ENCODE peak calls at places on chromosome 21, in ten cellular contexts. F is IMR-90, I is gastrocnemius medialis, Y is uterus, T is right lobe of liver, V is stomach, X is tibial nerve, D is transverse colon, H is vagina, J is HCT116. L is an unnamed sample.

GRCh38 chr21:45983981-45984551 is 2.5 kb downstream of the COL6A1 start:
- DNase-seq in D (peak), F (no peak), T (peak), V (no peak), X (no peak), J (no peak), Y (peak), H (no peak), I (no peak), L (no peak)

GRCh38 chr21:46608672-46609111 is 3.8 kb upstream of the S100B start:
- DNase-seq in X (no peak), F (no peak), D (no peak), T (no peak), Y (no peak), J (no peak), V (no peak), H (no peak), I (no peak), L (no peak)

GRCh38 chr21:15774590-15774989 is 44.8 kb downstream of the USP25 start:
- DNase-seq in J (no peak), D (no peak), F (peak), Y (no peak), I (no peak), V (no peak), T (no peak), H (no peak), X (no peak), L (no peak)

GRCh38 chr21:28229811-28230210 is 762.9 kb downstream of the LTN1 start:
- DNase-seq in I (no peak), V (no peak), X (no peak), J (no peak), Y (no peak), D (no peak), H (no peak), T (no peak), F (peak), L (peak)

GRCh38 chr21:15001773-15002647 is 62.8 kb downstream of the NRIP1 start:
- DNase-seq in F (no peak), X (no peak), Y (no peak), T (no peak), I (no peak), J (no peak), D (no peak), H (no peak), V (no peak), L (no peak)

GRCh38 chr21:14383596-14384210 is 757 bp upstream of the HSPA13 start:
- DNase-seq in V (no peak), T (no peak), D (no peak), Y (no peak), X (no peak), J (no peak), I (no peak), F (peak), H (no peak), L (peak)

GRCh38 chr21:45586289-45586858 is 44.1 kb upstream of the SLC19A1 start:
- DNase-seq in V (no peak), J (no peak), T (no peak), Y (no peak), I (no peak), D (no peak), X (no peak), F (no peak), H (no peak), L (no peak)

GRCh38 chr21:45489480-45489982 is 52.7 kb downstream of the SLC19A1 start:
- DNase-seq in I (no peak), T (no peak), F (no peak), D (no peak), V (no peak), X (no peak), Y (no peak), H (no peak), J (no peak), L (no peak)

GRCh38 chr21:38979271-38980196 is 173.8 kb downstream of the ETS2 start:
- DNase-seq in X (no peak), V (no peak), I (no peak), F (peak), T (no peak), H (no peak), J (no peak), D (no peak), Y (no peak), L (no peak)

GRCh38 chr21:31273278-31273677 is 70.8 kb downstream of the TIAM1 start:
- DNase-seq in I (no peak), V (no peak), T (no peak), D (no peak), X (no peak), H (no peak), J (no peak), Y (no peak), F (no peak), L (no peak)

GRCh38 chr21:46552865-46553379 is 52.0 kb downstream of the S100B start:
- DNase-seq in Y (no peak), I (no peak), T (peak), V (peak), J (no peak), X (no peak), D (no peak), H (no peak), F (no peak), L (no peak)

GRCh38 chr21:41848971-41849580 is 30.1 kb downstream of the PRDM15 start:
- DNase-seq in Y (no peak), H (no peak), J (no peak), X (no peak), V (no peak), I (no peak), D (no peak), T (no peak), F (no peak), L (no peak)

GRCh38 chr21:28624626-28625025 is 368.1 kb downstream of the LTN1 start:
- DNase-seq in J (no peak), H (no peak), I (no peak), T (no peak), D (no peak), V (peak), F (no peak), Y (no peak), X (no peak), L (no peak)

GRCh38 chr21:26840206-26840605 is 5.0 kb downstream of the ADAMTS1 start:
- DNase-seq in T (peak), X (no peak), J (no peak), F (no peak), Y (no peak), H (no peak), V (no peak), D (no peak), I (no peak), L (no peak)

GRCh38 chr21:41817228-41817627 is 50.4 kb upstream of the RIPK4 start:
- DNase-seq in V (peak), J (peak), X (no peak), F (peak), H (no peak), T (no peak), Y (peak), D (peak), I (no peak), L (peak)

GRCh38 chr21:41071410-41071809 is 96.5 kb upstream of the BACE2 start:
- DNase-seq in Y (no peak), T (no peak), F (no peak), H (no peak), X (no peak), D (no peak), I (no peak), V (no peak), J (no peak), L (peak)

GRCh38 chr21:44972821-44973220 is 33.0 kb downstream of the SLX9 start:
- DNase-seq in I (no peak), X (no peak), V (no peak), F (peak), D (no peak), Y (no peak), H (no peak), J (no peak), T (no peak), L (no peak)

GRCh38 chr21:45281411-45282282 is 6.0 kb downstream of the POFUT2 start:
- DNase-seq in D (peak), I (no peak), V (peak), J (no peak), T (peak), Y (no peak), H (no peak), X (peak), F (no peak), L (no peak)

GRCh38 chr21:37563641-37564340 is 197.2 kb downstream of the DYRK1A start:
- DNase-seq in J (peak), F (peak), X (peak), V (peak), H (peak), I (peak), D (peak), Y (peak), T (peak), L (peak)
- TF ChIP-seq POLR2A in J (peak), F (peak), X (peak), V (no peak), H (no peak), I (peak), D (peak), Y (peak), T (no peak), L (peak)

GRCh38 chr21:33406493-33406892 is 3.3 kb downstream of the IFNGR2 start:
- DNase-seq in H (no peak), T (peak), I (no peak), D (no peak), Y (no peak), J (no peak), F (no peak), X (no peak), V (no peak), L (no peak)

GRCh38 chr21:33401617-33401967 is 1.6 kb upstream of the IFNGR2 start:
- DNase-seq in D (no peak), T (no peak), Y (no peak), I (no peak), J (no peak), V (no peak), F (no peak), X (no peak), H (no peak), L (no peak)

GRCh38 chr21:33403128-33403785 is at the start of gene IFNGR2:
- DNase-seq in T (peak), I (no peak), F (no peak), V (peak), Y (peak), J (no peak), D (peak), H (no peak), X (no peak), L (peak)

GRCh38 chr21:33402011-33402979 is 918 bp upstream of the IFNGR2 start:
- DNase-seq in D (peak), J (no peak), H (peak), I (peak), T (peak), V (peak), X (peak), F (peak), Y (peak), L (peak)

DNA sequence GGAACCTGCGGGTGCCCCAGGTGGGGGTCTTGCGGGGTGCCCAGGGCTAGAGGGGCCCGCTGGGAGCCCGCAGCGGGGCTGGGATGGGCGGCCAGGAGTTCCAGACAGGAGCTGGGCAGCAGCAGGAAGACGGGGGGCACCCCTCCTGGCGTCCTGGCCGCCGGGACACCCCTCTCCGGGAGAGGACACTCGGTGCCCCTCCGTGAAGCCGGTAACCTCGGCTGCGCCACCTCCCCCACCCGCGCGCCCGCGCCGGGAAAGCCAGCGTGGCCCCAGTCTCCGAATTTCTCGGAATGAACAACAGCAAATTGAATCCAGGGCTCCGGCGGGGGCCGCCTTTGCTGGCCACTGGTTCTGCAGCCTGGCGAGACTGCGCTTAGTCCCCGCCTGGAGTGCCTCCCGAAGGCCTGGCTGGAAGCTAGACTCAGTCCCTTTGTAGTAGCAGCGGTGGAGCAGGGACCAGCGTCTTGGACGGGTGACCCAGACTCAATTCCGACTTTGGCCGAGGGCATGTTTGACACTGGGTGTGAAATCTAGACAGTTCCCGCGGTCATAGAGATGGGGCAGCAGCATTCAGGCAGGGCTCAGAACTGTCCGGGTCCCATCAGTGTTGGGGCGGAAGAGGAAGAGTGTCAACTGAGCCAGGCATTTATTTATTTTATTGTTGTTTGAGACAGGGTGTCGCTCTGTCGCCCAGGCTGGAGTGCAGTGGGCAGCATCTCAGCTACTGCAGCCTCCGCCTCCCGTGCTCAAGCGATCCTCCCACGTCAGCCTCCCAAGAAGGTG is 766 bp downstream of the IFNGR2 start:
- DNase-seq in I (no peak), D (peak), H (no peak), F (peak), T (peak), X (no peak), V (peak), J (no peak), Y (peak), L (peak)
- TF ChIP-seq POLR2A in I (no peak), D (peak), H (no peak), F (peak), T (peak), X (no peak), V (no peak), J (no peak), Y (peak), L (peak)

GRCh38 chr21:43719748-43720538 is 1.0 kb downstream of the PDXK start:
- DNase-seq in H (peak), I (no peak), Y (peak), T (no peak), X (no peak), J (no peak), D (no peak), F (no peak), V (peak), L (peak)
- TF ChIP-seq POLR2A in H (no peak), I (no peak), Y (no peak), T (no peak), X (no peak), J (no peak), D (no peak), F (no peak), V (no peak), L (no peak)

GRCh38 chr21:43959231-43960041 is 52.7 kb upstream of the TRAPPC10 start:
- DNase-seq in X (no peak), Y (no peak), H (no peak), V (no peak), D (no peak), J (no peak), I (no peak), F (no peak), T (no peak), L (no peak)
- TF ChIP-seq POLR2A in X (no peak), Y (no peak), H (no peak), V (no peak), D (no peak), J (no peak), I (no peak), F (no peak), T (no peak), L (no peak)

GRCh38 chr21:33229776-33230517 is at the start of gene IFNAR2:
- DNase-seq in T (peak), J (peak), X (peak), H (no peak), D (peak), I (peak), V (peak), F (peak), Y (peak), L (peak)
- TF ChIP-seq POLR2A in T (peak), J (no peak), X (peak), H (no peak), D (peak), I (peak), V (no peak), F (peak), Y (peak), L (peak)

GRCh38 chr21:25735221-25735894 is 586 bp downstream of the GABPA start:
- DNase-seq in I (peak), J (peak), Y (peak), F (peak), T (peak), D (peak), X (peak), V (peak), H (peak), L (peak)
- TF ChIP-seq POLR2A in I (peak), J (peak), Y (peak), F (peak), T (peak), D (no peak), X (no peak), V (no peak), H (no peak), L (no peak)

GRCh38 chr21:36385233-36385908 is at the start of gene CHAF1B:
- DNase-seq in H (no peak), Y (peak), X (peak), J (peak), I (peak), T (peak), V (peak), D (peak), F (peak), L (peak)
- TF ChIP-seq POLR2A in H (no peak), Y (peak), X (no peak), J (peak), I (peak), T (peak), V (no peak), D (peak), F (peak), L (peak)

GRCh38 chr21:33562389-33562788 is 19.6 kb downstream of the SON start:
- DNase-seq in X (no peak), J (no peak), V (no peak), H (no peak), F (no peak), D (no peak), I (no peak), T (no peak), Y (no peak), L (no peak)
- TF ChIP-seq POLR2A in X (no peak), J (no peak), V (no peak), H (no peak), F (no peak), D (no peak), I (no peak), T (no peak), Y (no peak), L (no peak)